ENCODE peak calls at places on chromosomes 5 and 9, in ten cellular contexts. F is suprapubic skin, O is psoas muscle, C is IMR-90, X is SK-N-SH, T is right atrium auricular region, K is endothelial cell of umbilical vein, Z is fibroblast of lung, S is left ventricle myocardium inferior, E is neural progenitor cell. I is an unnamed sample.

GRCh38 chr9:97978706-97979105 is 4.4 kb upstream of the ANP32B start:
- DNase-seq in F (no peak), O (no peak), C (no peak), X (no peak), T (no peak), K (no peak), Z (no peak), S (no peak), E (no peak), I (no peak)

GRCh38 chr5:82287625-82288024 is 9.5 kb upstream of the RPS23 start:
- DNase-seq in F (no peak), O (no peak), C (no peak), X (no peak), T (no peak), K (no peak), Z (no peak), S (no peak), E (no peak), I (no peak)

GRCh38 chr5:122515709-122516431 is 203.8 kb downstream of the SNCAIP start:
- DNase-seq in F (no peak), O (no peak), C (peak; percentile 81), X (peak; percentile 71), T (no peak), K (peak; percentile 80), Z (peak; percentile 89), S (no peak), E (peak; percentile 86), I (peak; percentile 36)

GRCh38 chr5:171989946-171990712 is 16.3 kb downstream of the FBXW11 start:
- DNase-seq in F (no peak), O (no peak), C (no peak), X (no peak), T (no peak), K (no peak), Z (no peak), S (no peak), E (no peak), I (no peak)

GRCh38 chr9:16384993-16385392 is 485.5 kb downstream of the BNC2 start:
- DNase-seq in F (no peak), O (no peak), C (no peak), X (no peak), T (no peak), K (no peak), Z (no peak), S (no peak), E (no peak), I (no peak)

GRCh38 chr5:9851458-9851857 is 221.3 kb upstream of the TAS2R1 start:
- DNase-seq in F (no peak), O (no peak), C (peak; percentile 96), X (peak; percentile 31), T (no peak), K (no peak), Z (peak; percentile 71), S (no peak), E (peak; percentile 22), I (no peak)

GRCh38 chr5:96177303-96177869 is 215.7 kb upstream of the ELL2 start:
- DNase-seq in F (no peak), O (no peak), C (peak; percentile 91), X (peak; percentile 15), T (no peak), K (no peak), Z (peak; percentile 87), S (no peak), E (no peak), I (no peak)

GRCh38 chr9:38142201-38142600 is 73.2 kb upstream of the SHB start:
- DNase-seq in F (no peak), O (no peak), C (peak; percentile 77), X (no peak), T (no peak), K (no peak), Z (no peak), S (no peak), E (no peak), I (no peak)

GRCh38 chr9:89312154-89312616 is 1.2 kb downstream of the CKS2 start:
- DNase-seq in F (no peak), O (no peak), C (no peak), X (peak; percentile 21), T (no peak), K (peak; percentile 59), Z (peak; percentile 40), S (no peak), E (peak; percentile 47), I (no peak)

GRCh38 chr5:147869112-147869511 is 9.4 kb upstream of the SCGB3A2 start:
- DNase-seq in F (no peak), O (no peak), C (no peak), X (no peak), T (no peak), K (no peak), Z (no peak), S (no peak), E (peak; percentile 60), I (no peak)

GRCh38 chr9:120480707-120481106 is 99.3 kb downstream of the CDK5RAP2 start:
- DNase-seq in F (no peak), O (peak; percentile 59), C (no peak), X (no peak), T (no peak), K (peak; percentile 10), Z (no peak), S (no peak), E (no peak), I (no peak)

GRCh38 chr5:87762631-87763030 is 349.9 kb upstream of the CCNH start:
- DNase-seq in F (no peak), O (no peak), C (no peak), X (no peak), T (no peak), K (no peak), Z (no peak), S (no peak), E (no peak), I (no peak)

GRCh38 chr9:4327504-4328191 is 27.8 kb upstream of the GLIS3 start:
- DNase-seq in F (no peak), O (no peak), C (peak; percentile 78), X (no peak), T (no peak), K (peak; percentile 38), Z (peak; percentile 59), S (no peak), E (peak; percentile 20), I (no peak)
- TF ChIP-seq CTCF in F (no peak), O (no peak), C (no peak), X (peak; percentile 64), T (no peak), K (no peak), Z (no peak), S (no peak), E (peak; percentile 27), I (no peak)

GRCh38 chr5:140796718-140797095 is 2.1 kb downstream of the PCDHA2 start:
- DNase-seq in F (no peak), O (no peak), C (no peak), X (no peak), T (no peak), K (no peak), Z (no peak), S (no peak), E (no peak), I (no peak)

GRCh38 chr5:140791111-140791510 is 3.5 kb upstream of the PCDHA2 start:
- DNase-seq in F (no peak), O (no peak), C (no peak), X (no peak), T (no peak), K (no peak), Z (no peak), S (no peak), E (no peak), I (no peak)

GRCh38 chr5:140794594-140795258 is at the start of gene PCDHA2:
- DNase-seq in F (no peak), O (no peak), C (no peak), X (no peak), T (no peak), K (no peak), Z (peak; percentile 5), S (no peak), E (peak; percentile 77), I (peak; percentile 56)

GRCh38 chr5:140800816-140801493 is at the start of gene PCDHA3:
- DNase-seq in F (no peak), O (no peak), C (peak; percentile 1), X (no peak), T (no peak), K (peak; percentile 34), Z (peak; percentile 39), S (no peak), E (no peak), I (peak; percentile 64)

GRCh38 chr5:140795259-140795641 is 598 bp downstream of the PCDHA2 start:
- DNase-seq in F (no peak), O (no peak), C (no peak), X (no peak), T (no peak), K (no peak), Z (no peak), S (no peak), E (peak; percentile 50), I (no peak)
- H3K9me3 ChIP-seq in F (peaks cover 15% of the 10 kb centered on the region), O (peaks cover 8% of the 10 kb centered on the region), C (peaks cover 14% of the 10 kb centered on the region), X (peaks cover 19% of the 10 kb centered on the region), T (no peaks in the 10 kb centered on the region), K (no peaks in the 10 kb centered on the region), Z (no peaks in the 10 kb centered on the region), S (peaks cover 88% of the 10 kb centered on the region), E (peaks cover 14% of the 10 kb centered on the region), I (peaks cover 7% of the 10 kb centered on the region)

DNA sequence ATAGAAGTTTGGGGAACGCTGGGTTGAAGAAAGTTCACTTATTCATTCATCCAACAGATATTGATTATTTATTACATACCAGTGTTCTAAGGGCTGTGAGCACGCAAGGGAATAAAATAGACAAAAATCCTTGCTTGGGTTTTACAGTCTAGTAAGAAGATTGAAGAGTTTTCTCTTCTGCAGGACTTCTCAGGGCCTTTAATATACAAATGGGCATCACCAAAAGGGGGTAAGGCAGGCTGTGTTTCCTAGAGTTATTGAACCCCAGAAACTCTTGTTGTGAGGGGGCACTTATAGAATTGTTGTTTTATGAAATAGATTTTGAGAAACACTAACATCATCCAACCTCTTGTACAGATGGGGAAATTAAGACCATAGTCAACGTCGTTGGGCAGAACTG is 198.5 kb upstream of the ZNF618 start:
- DNase-seq in F (no peak), O (no peak), C (no peak), X (no peak), T (no peak), K (no peak), Z (no peak), S (no peak), E (no peak), I (no peak)
- H3K4me1 ChIP-seq in F (peaks cover 15% of the 10 kb centered on the region), O (peaks cover 6% of the 10 kb centered on the region), C (peaks cover 21% of the 10 kb centered on the region), X (peaks cover 2% of the 10 kb centered on the region), T (no peaks in the 10 kb centered on the region), K (peaks cover 30% of the 10 kb centered on the region), Z (peaks cover 29% of the 10 kb centered on the region), S (peaks cover 15% of the 10 kb centered on the region), E (no peaks in the 10 kb centered on the region), I (peaks cover 3% of the 10 kb centered on the region)

DNA sequence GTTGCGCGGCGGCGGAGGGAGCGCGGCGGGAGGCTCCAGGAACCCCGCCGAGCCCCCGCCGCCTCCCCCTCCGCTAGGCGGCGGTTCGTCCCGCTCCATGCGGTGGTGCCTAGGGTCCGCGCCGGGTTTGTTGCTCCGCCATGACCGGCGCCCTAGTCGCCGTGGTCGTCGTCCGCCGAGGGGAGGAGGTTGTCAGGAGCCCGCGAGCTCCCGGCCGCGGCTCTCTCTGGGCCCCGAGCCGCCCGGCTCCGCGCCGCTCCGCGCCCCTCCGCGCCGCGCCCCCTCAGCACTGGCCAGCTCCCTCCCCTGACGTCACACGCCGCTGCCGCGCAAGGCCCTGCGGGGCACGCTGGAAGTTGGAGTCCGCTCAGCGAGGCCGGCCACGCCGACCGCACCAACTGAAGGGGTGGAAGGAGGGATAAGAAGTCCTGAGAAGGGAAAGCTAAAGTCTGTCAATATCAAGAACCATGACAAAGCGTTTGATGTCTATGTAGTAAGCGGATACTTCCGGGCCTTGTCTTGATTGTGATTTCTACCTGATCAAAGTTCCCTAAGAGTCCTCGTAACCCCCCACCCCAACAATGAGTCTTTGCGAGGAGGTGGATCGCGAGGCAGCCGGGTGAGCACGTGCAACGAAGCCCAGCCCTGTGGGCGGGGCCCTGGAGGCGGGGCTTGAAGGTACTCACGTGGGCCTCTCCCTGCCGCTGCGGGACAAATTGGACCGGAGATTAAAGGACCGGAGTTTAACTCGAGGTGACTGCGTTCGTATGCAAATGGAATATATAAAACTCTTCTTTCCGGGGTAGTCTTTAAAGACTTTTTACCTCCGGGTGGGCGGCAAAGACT is at the start of gene NR6A1:
- DNase-seq in F (peak; percentile 96), O (peak; percentile 98), C (peak; percentile 95), X (peak; percentile 98), T (peak; percentile 96), K (peak; percentile 96), Z (peak; percentile 96), S (peak; percentile 96), E (peak; percentile 99), I (peak; percentile 96)
- TF ChIP-seq CTCF in F (no peak), O (peak; percentile 42), C (no peak), X (peak; percentile 47), T (peak; percentile 72), K (peak; percentile 36), Z (peak; percentile 7), S (peak; percentile 59), E (peak; percentile 29), I (no peak)